ENCODE peak calls at places on chromosomes 1 and 21, in seven cellular contexts. I is HCT116, D is K562, N is HepG2, J is SK-N-SH, Z is Panc1, B is GM12878. W is an unnamed sample.

GRCh38 chr21:45029968-45030636 is 44.3 kb upstream of the ADARB1 start:
- DNase-seq in I (no peak), D (no peak), N (no peak), J (peak; percentile 79), Z (no peak), B (no peak), W (peak; percentile 65)

GRCh38 chr1:240737268-240737667 is 125.3 kb upstream of the GREM2 start:
- DNase-seq in I (no peak), D (no peak), N (no peak), J (no peak), Z (no peak), B (no peak), W (no peak)

GRCh38 chr1:21919520-21919919 is 17.6 kb downstream of the HSPG2 start:
- DNase-seq in I (no peak), D (peak; percentile 50), N (no peak), J (no peak), Z (no peak), B (no peak), W (no peak)

GRCh38 chr1:8026976-8027747 is 1.1 kb upstream of the ERRFI1 start:
- DNase-seq in I (no peak), D (no peak), N (peak; percentile 95), J (no peak), Z (no peak), B (no peak), W (peak; percentile 55)

GRCh38 chr1:85611856-85612255 is 31.3 kb downstream of the CCN1 start:
- DNase-seq in I (peak; percentile 57), D (no peak), N (peak; percentile 70), J (no peak), Z (peak; percentile 41), B (no peak), W (no peak)

GRCh38 chr1:160309183-160309535 is 24.2 kb upstream of the PEX19 start:
- DNase-seq in I (no peak), D (no peak), N (no peak), J (no peak), Z (no peak), B (no peak), W (no peak)

GRCh38 chr1:92927870-92928269 is 33.4 kb downstream of the DIPK1A start:
- DNase-seq in I (no peak), D (no peak), N (no peak), J (no peak), Z (no peak), B (no peak), W (no peak)

GRCh38 chr21:35416866-35417453 is 367.9 kb upstream of the RUNX1 start:
- DNase-seq in I (no peak), D (no peak), N (no peak), J (no peak), Z (no peak), B (no peak), W (no peak)

GRCh38 chr1:244280859-244281258 is 170.8 kb downstream of the ADSS2 start:
- DNase-seq in I (no peak), D (no peak), N (no peak), J (no peak), Z (no peak), B (no peak), W (no peak)
- TF ChIP-seq REST in I (no peak), D (no peak), N (no peak), J (no peak), Z (no peak), B (no peak), W (no peak)

GRCh38 chr1:214511639-214511998 is 39.8 kb downstream of the PTPN14 start:
- DNase-seq in I (no peak), D (no peak), N (no peak), J (no peak), Z (no peak), B (no peak), W (no peak)
- H3K4me1 ChIP-seq in I (peaks cover 50% of the 10 kb centered on the region), D (no peaks in the 10 kb centered on the region), N (peaks cover 27% of the 10 kb centered on the region), J (peaks cover 4% of the 10 kb centered on the region), Z (peaks cover 66% of the 10 kb centered on the region), B (no peaks in the 10 kb centered on the region), W (peaks cover 51% of the 10 kb centered on the region)

GRCh38 chr21:42474043-42474831 is 21.8 kb downstream of the RSPH1 start:
- DNase-seq in I (peak; percentile 65), D (no peak), N (peak; percentile 41), J (peak; percentile 43), Z (no peak), B (no peak), W (peak; percentile 67)
- TF ChIP-seq POLR2AphosphoS5 in I (peak; percentile 54), D (no peak), N (no peak), J (no peak), Z (no peak), B (no peak), W (no peak)

GRCh38 chr1:35449334-35450008 is 107.7 kb downstream of the KIAA0319L start:
- DNase-seq in I (no peak), D (no peak), N (no peak), J (no peak), Z (peak; percentile 56), B (no peak), W (no peak)

GRCh38 chr1:35454175-35454574 is 103.0 kb downstream of the KIAA0319L start:
- DNase-seq in I (no peak), D (no peak), N (no peak), J (no peak), Z (no peak), B (no peak), W (no peak)

GRCh38 chr1:35448344-35448801 is 108.8 kb downstream of the KIAA0319L start:
- DNase-seq in I (no peak), D (no peak), N (peak; percentile 39), J (no peak), Z (no peak), B (no peak), W (no peak)

GRCh38 chr1:35452086-35452485 is 105.1 kb downstream of the KIAA0319L start:
- DNase-seq in I (no peak), D (no peak), N (no peak), J (no peak), Z (no peak), B (no peak), W (peak; percentile 10)

GRCh38 chr1:35451125-35451528 is 106.1 kb downstream of the KIAA0319L start:
- DNase-seq in I (peak; percentile 29), D (peak; percentile 76), N (peak; percentile 55), J (peak; percentile 68), Z (peak; percentile 46), B (no peak), W (peak; percentile 85)
- TF ChIP-seq REST in I (no peak), D (no peak), N (no peak), J (no peak), Z (no peak), B (no peak), W (no peak)

GRCh38 chr1:18953656-18954259 is 2.7 kb downstream of the IFFO2 start:
- DNase-seq in I (no peak), D (no peak), N (no peak), J (no peak), Z (no peak), B (no peak), W (no peak)
- H3K4me1 ChIP-seq in I (peaks cover 5% of the 10 kb centered on the region), D (no peaks in the 10 kb centered on the region), N (peaks cover 82% of the 10 kb centered on the region), J (peaks cover 21% of the 10 kb centered on the region), Z (peaks cover 52% of the 10 kb centered on the region), B (peaks cover 66% of the 10 kb centered on the region), W (peaks cover 33% of the 10 kb centered on the region)

DNA sequence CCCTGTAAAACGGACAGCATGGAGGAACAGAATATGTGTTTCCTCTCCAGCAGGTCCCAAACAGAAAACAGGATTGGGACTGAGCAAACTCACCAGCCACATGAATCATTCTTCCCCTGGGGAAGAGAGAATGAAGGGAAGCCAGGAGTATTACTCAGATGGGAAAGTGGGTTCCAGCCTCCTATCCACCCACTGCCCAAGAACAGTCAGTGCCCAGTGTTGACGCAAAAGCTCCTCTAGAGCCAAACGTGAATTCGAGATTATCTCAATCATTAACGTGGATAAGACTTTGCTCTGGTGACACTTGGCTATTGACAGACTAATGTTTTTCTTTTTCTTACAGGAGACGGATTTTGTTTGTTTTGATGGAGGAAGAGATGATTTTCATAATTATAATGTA is 9.3 kb downstream of the MIA3 start:
- DNase-seq in I (no peak), D (no peak), N (no peak), J (no peak), Z (no peak), B (no peak), W (no peak)
- TF ChIP-seq POLR2AphosphoS5 in I (no peak), D (no peak), N (no peak), J (no peak), Z (no peak), B (no peak), W (no peak)

GRCh38 chr21:32378956-32379355 is 13.9 kb downstream of the URB1 start:
- DNase-seq in I (no peak), D (no peak), N (no peak), J (no peak), Z (no peak), B (no peak), W (no peak)
- TF ChIP-seq REST in I (no peak), D (no peak), N (no peak), J (no peak), Z (no peak), B (no peak), W (no peak)

W was measured in GM23338.